ENCODE peak calls at places on chromosomes 13 and 19, in nine cellular contexts. T is stomach, O is kidney epithelial cell, E is HFF-Myc, I is brain microvascular endothelial cell, Z is uterus, J is cardiac muscle cell, S is IMR-90, M is bronchial epithelial cell. B is an unnamed sample.

GRCh38 chr19:51259348-51260245 is 8.7 kb downstream of the SIGLECL1 start:
- DNase-seq in M (peak), O (no peak), J (peak), E (no peak), Z (no peak), S (peak), I (peak), T (no peak), B (peak)

GRCh38 chr19:50659318-50660082 is 10.3 kb downstream of the C19orf81 start:
- DNase-seq in E (no peak), M (no peak), S (no peak), O (no peak), Z (no peak), J (no peak), I (no peak), T (no peak), B (no peak)

GRCh38 chr13:28541966-28542365 is 47.0 kb upstream of the FLT1 start:
- DNase-seq in Z (no peak), M (no peak), I (no peak), E (no peak), T (no peak), O (no peak), J (no peak), S (no peak), B (peak)

GRCh38 chr13:98974053-98974452 is 3.8 kb downstream of the DOCK9 start:
- DNase-seq in M (no peak), T (no peak), Z (peak), J (no peak), O (no peak), E (no peak), S (no peak), I (no peak), B (no peak)

GRCh38 chr19:35206855-35207254 is 21.7 kb downstream of the FAM187B start:
- DNase-seq in Z (no peak), S (no peak), M (no peak), J (no peak), O (no peak), I (no peak), E (no peak), T (peak), B (no peak)

GRCh38 chr13:87527036-87527435 is 144.1 kb upstream of the SLITRK5 start:
- DNase-seq in M (peak), O (no peak), I (no peak), S (no peak), E (no peak), Z (no peak), J (no peak), T (no peak), B (no peak)

GRCh38 chr19:2711175-2711936 is 8.9 kb upstream of the GNG7 start:
- DNase-seq in M (peak), E (no peak), I (peak), J (no peak), S (peak), Z (no peak), T (no peak), O (no peak), B (peak)

GRCh38 chr13:110426745-110427144 is 119.7 kb downstream of the COL4A2 start:
- DNase-seq in Z (no peak), T (no peak), S (no peak), E (no peak), M (no peak), O (no peak), J (no peak), I (no peak), B (no peak)

GRCh38 chr19:6065685-6066365 is 44.5 kb downstream of the RFX2 start:
- DNase-seq in I (no peak), Z (peak), T (no peak), J (no peak), E (no peak), S (peak), O (no peak), M (peak), B (no peak)

GRCh38 chr13:23794267-23795161 is 94.7 kb downstream of the MIPEP start:
- DNase-seq in I (peak), J (no peak), O (no peak), M (peak), S (peak), Z (no peak), T (no peak), E (peak), B (peak)

GRCh38 chr19:15195987-15196682 is 4.7 kb downstream of the NOTCH3 start:
- DNase-seq in O (peak), S (no peak), E (no peak), T (peak), J (peak), Z (no peak), M (peak), I (peak), B (peak)

GRCh38 chr19:13842294-13843103 is 34.4 kb upstream of the NANOS3 start:
- DNase-seq in T (peak), E (no peak), M (no peak), J (peak), Z (peak), S (peak), O (no peak), I (no peak), B (peak)

GRCh38 chr19:9306443-9306842 is 3.2 kb downstream of the ZNF699 start:
- DNase-seq in T (no peak), J (no peak), O (no peak), E (no peak), Z (no peak), M (peak), I (peak), S (peak), B (peak)

GRCh38 chr13:102960959-102961358 is 105.3 kb downstream of the SLC10A2 start:
- DNase-seq in J (no peak), S (no peak), T (no peak), O (no peak), M (no peak), E (no peak), Z (no peak), I (no peak), B (no peak)

GRCh38 chr13:61960981-61961380 is 545.3 kb upstream of the PCDH20 start:
- DNase-seq in S (no peak), M (no peak), E (no peak), J (no peak), O (no peak), T (no peak), Z (no peak), I (no peak), B (no peak)

GRCh38 chr13:58950911-58951310 is 1212.8 kb downstream of the DIAPH3 start:
- DNase-seq in S (no peak), J (no peak), M (no peak), I (no peak), T (no peak), Z (no peak), E (no peak), O (no peak), B (no peak)

GRCh38 chr19:16595097-16595496 is 22.9 kb upstream of the SLC35E1 start:
- DNase-seq in Z (no peak), J (no peak), T (no peak), M (no peak), O (no peak), S (no peak), E (no peak), I (no peak), B (no peak)

GRCh38 chr19:18007939-18008673 is at the start of gene ARRDC2:
- DNase-seq in T (peak), M (peak), E (peak), J (peak), I (peak), S (peak), Z (peak), O (no peak), B (peak)

GRCh38 chr13:35566340-35566739 is 89.9 kb upstream of the MAB21L1 start:
- DNase-seq in O (no peak), J (no peak), S (no peak), M (no peak), E (peak), T (no peak), Z (no peak), I (no peak), B (peak)

GRCh38 chr13:113148407-113148806 is 10.0 kb upstream of the PROZ start:
- DNase-seq in J (no peak), I (no peak), M (no peak), Z (no peak), T (no peak), S (no peak), O (no peak), E (no peak), B (no peak)

GRCh38 chr13:29195459-29195858 is 375.3 kb downstream of the MTUS2 start:
- DNase-seq in E (no peak), M (no peak), I (no peak), Z (no peak), T (no peak), O (no peak), S (no peak), J (peak), B (no peak)

GRCh38 chr19:55080915-55081772 is 5.5 kb downstream of the EPS8L1 start:
- DNase-seq in J (peak), I (peak), M (peak), Z (no peak), T (peak), O (no peak), E (no peak), S (peak), B (peak)

GRCh38 chr13:59823495-59823894 is 340.2 kb downstream of the DIAPH3 start:
- DNase-seq in O (peak), I (peak), M (peak), J (no peak), Z (no peak), E (peak), T (no peak), S (peak), B (peak)

GRCh38 chr19:3466630-3467029 is 13.7 kb downstream of the SMIM24 start:
- DNase-seq in O (no peak), T (no peak), M (no peak), Z (no peak), E (no peak), J (no peak), S (no peak), I (no peak), B (no peak)

GRCh38 chr13:109500146-109500773 is 286.1 kb downstream of the IRS2 start:
- DNase-seq in J (peak), Z (no peak), I (peak), S (peak), T (no peak), M (no peak), E (no peak), O (no peak), B (peak)

GRCh38 chr13:21917046-21918010 is 246.5 kb downstream of the FGF9 start:
- DNase-seq in J (no peak), O (no peak), T (no peak), S (peak), E (no peak), I (no peak), Z (no peak), M (no peak), B (no peak)

GRCh38 chr13:76505437-76505836 is 380.8 kb downstream of the KCTD12 start:
- DNase-seq in E (no peak), O (no peak), I (no peak), J (no peak), S (no peak), Z (no peak), T (no peak), M (no peak), B (no peak)

GRCh38 chr13:91398413-91399188 is at the start of gene GPC5:
- DNase-seq in Z (peak), M (peak), T (peak), J (peak), E (no peak), O (peak), S (peak), I (peak), B (peak)

GRCh38 chr13:54633461-54633860 is 1604.8 kb downstream of the OLFM4 start:
- DNase-seq in M (no peak), E (no peak), T (no peak), J (no peak), O (no peak), I (no peak), Z (no peak), S (no peak), B (no peak)

GRCh38 chr19:33699754-33700407 is 78.1 kb downstream of the CHST8 start:
- DNase-seq in Z (no peak), S (no peak), E (no peak), O (no peak), J (no peak), I (no peak), T (no peak), M (no peak), B (no peak)
- TF ChIP-seq CTCF in Z (no peak), S (no peak), E (no peak), O (no peak), J (no peak), I (no peak), T (no peak), M (no peak), B (no peak)

GRCh38 chr13:50843256-50844043 is at the start of gene DLEU7:
- DNase-seq in E (no peak), O (no peak), J (peak), S (no peak), I (no peak), M (no peak), Z (no peak), T (no peak), B (no peak)
- H3K4me3 ChIP-seq in E (no peak), O (peak), J (peak), S (no peak), I (peak), M (no peak), Z (no peak), T (peak), B (peak)

DNA sequence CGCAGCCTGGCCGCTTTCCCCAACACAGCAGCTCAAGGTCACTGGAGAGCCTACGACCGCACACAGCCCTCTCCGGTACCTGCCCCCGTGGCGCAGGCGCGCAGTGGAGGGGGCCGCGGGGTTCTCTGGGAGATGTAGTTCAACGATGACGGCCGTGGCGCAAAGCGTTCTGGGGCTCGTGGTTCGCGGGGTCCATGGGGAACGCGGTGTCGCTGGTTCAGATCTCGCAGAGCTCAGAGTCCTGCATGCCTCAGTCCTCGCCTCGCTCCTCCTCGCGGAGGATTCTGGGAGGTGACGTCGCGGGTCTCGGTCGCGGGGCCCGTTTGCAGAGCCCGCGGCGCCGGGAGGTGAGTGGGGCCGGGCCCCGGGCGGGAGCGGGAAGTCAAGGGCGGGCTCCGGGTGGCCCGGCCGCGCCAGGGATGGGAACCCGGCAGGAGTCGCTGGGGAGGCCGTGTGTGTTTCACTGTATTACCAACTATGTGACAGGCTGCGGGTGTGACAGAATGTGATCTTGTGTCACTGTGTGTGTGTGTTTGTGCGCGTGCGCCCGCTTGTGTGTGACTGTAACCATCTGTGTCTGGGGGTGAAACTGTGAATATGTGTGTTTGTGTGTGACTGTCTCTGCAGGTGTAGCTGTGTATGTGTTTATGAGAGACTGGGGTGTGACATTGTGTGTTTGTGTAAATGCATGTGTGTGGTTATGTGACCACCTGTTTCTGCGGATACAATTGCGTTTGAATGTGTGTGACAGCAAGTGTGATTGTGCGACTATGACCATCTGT is at the start of gene ZNF527:
- DNase-seq in M (peak), J (peak), O (peak), I (peak), T (peak), Z (peak), S (peak), E (peak), B (peak)
- TF ChIP-seq CTCF in M (peak), J (peak), O (no peak), I (no peak), T (no peak), Z (no peak), S (no peak), E (no peak), B (no peak)

GRCh38 chr13:43058318-43058674 is 34.9 kb downstream of the DNAJC15 start:
- DNase-seq in Z (no peak), T (no peak), E (peak), I (peak), J (no peak), O (peak), M (peak), S (peak), B (peak)
- H3K4me3 ChIP-seq in Z (no peak), T (no peak), E (no peak), I (no peak), J (no peak), O (no peak), M (no peak), S (no peak), B (no peak)

GRCh38 chr13:49444517-49445395 is 682 bp downstream of the SETDB2 start:
- DNase-seq in Z (peak), T (no peak), M (peak), O (no peak), E (no peak), S (peak), J (peak), I (no peak), B (peak)

GRCh38 chr13:49443327-49443688 is 556 bp downstream of the CAB39L start:
- DNase-seq in M (no peak), E (no peak), O (no peak), T (no peak), S (peak), Z (no peak), I (no peak), J (peak), B (peak)

GRCh38 chr13:49446473-49446872 is 2.4 kb downstream of the SETDB2 start:
- DNase-seq in S (no peak), O (no peak), J (no peak), T (no peak), Z (no peak), I (no peak), E (no peak), M (no peak), B (no peak)

GRCh38 chr13:49441846-49442245 is 2.0 kb downstream of the CAB39L start:
- DNase-seq in O (no peak), S (peak), M (peak), E (no peak), I (no peak), T (no peak), Z (no peak), J (no peak), B (peak)

GRCh38 chr13:49443689-49444516 is at the start of the genes CAB39L and SETDB2:
- DNase-seq in O (peak), M (peak), I (peak), E (peak), T (peak), S (peak), J (peak), Z (peak), B (peak)
- TF ChIP-seq CTCF in O (peak), M (peak), I (peak), E (peak), T (peak), S (peak), J (peak), Z (peak), B (peak)

B was measured in cardiac fibroblast.